ENCODE peak calls at places on chromosomes 11 and 22, in eight cellular contexts. X, J, C, D, H, E, B and F are unnamed samples.

GRCh38 chr11:15707194-15707593 is 592.5 kb downstream of the INSC start:
- DNase-seq in X (no peak), J (no peak), C (no peak), D (no peak), H (no peak), E (no peak), B (no peak), F (no peak)

GRCh38 chr11:79794057-79794456 is 353.2 kb upstream of the TENM4 start:
- DNase-seq in X (no peak), J (no peak), C (no peak), D (no peak), H (no peak), E (no peak), B (no peak), F (no peak)

GRCh38 chr11:72220696-72221363 is 3.7 kb upstream of the INPPL1 start:
- DNase-seq in X (no peak), J (no peak), C (no peak), D (no peak), H (no peak), E (no peak), B (no peak), F (no peak)

GRCh38 chr11:121520243-121521144 is 67.7 kb upstream of the SORL1-AS1 start:
- DNase-seq in X (no peak), J (no peak), C (no peak), D (no peak), H (peak), E (no peak), B (no peak), F (no peak)

GRCh38 chr11:3126207-3126865 is 38.8 kb downstream of the OSBPL5 start:
- DNase-seq in X (no peak), J (peak), C (no peak), D (no peak), H (no peak), E (peak), B (no peak), F (no peak)

GRCh38 chr11:18064035-18064434 is 18.0 kb upstream of the TPH1 start:
- DNase-seq in X (no peak), J (no peak), C (no peak), D (no peak), H (no peak), E (no peak), B (no peak), F (no peak)

GRCh38 chr11:21572210-21572609 is 620.7 kb upstream of the ANO5 start:
- DNase-seq in X (no peak), J (no peak), C (no peak), D (no peak), H (no peak), E (no peak), B (no peak), F (no peak)

GRCh38 chr11:78277314-78277994 is 88.7 kb downstream of the USP35 start:
- DNase-seq in X (no peak), J (peak), C (no peak), D (no peak), H (no peak), E (no peak), B (no peak), F (no peak)

GRCh38 chr22:41403532-41404318 is 22.0 kb downstream of the TEF start:
- DNase-seq in X (peak), J (peak), C (peak), D (peak), H (peak), E (peak), B (peak), F (peak)

GRCh38 chr11:27296406-27296994 is 66.5 kb downstream of the CCDC34 start:
- DNase-seq in X (peak), J (peak), C (peak), D (peak), H (peak), E (peak), B (no peak), F (no peak)

GRCh38 chr11:66676931-66677598 is 622 bp downstream of the RBM4B start:
- DNase-seq in X (no peak), J (no peak), C (no peak), D (no peak), H (no peak), E (no peak), B (no peak), F (no peak)

GRCh38 chr11:16012125-16012751 is 344.1 kb downstream of the SOX6 start:
- DNase-seq in X (no peak), J (peak), C (no peak), D (no peak), H (no peak), E (no peak), B (no peak), F (no peak)

GRCh38 chr22:27502327-27502726 is 299.2 kb downstream of the MN1 start:
- DNase-seq in X (no peak), J (no peak), C (no peak), D (no peak), H (no peak), E (no peak), B (no peak), F (no peak)